ENCODE peak calls at places on chromosomes 11 and 22, in four cellular contexts. B is substantia nigra, T is mesenchymal stem cell, L is glutamatergic neuron. C is an unnamed sample.

GRCh38 chr22:30127749-30128166 is 47.5 kb downstream of the HORMAD2 start:
- DNase-seq in B (no peak), T (no peak), L (no peak), C (no peak)

GRCh38 chr11:110092577-110093406 is at the start of gene ZC3H12C:
- DNase-seq in B (peak), T (peak), L (peak), C (peak)

GRCh38 chr11:76035020-76035419 is 171.3 kb downstream of the WNT11 start:
- DNase-seq in B (no peak), T (no peak), L (no peak), C (no peak)

GRCh38 chr11:131688056-131688693 is 317.8 kb downstream of the NTM start:
- DNase-seq in B (peak), T (peak), L (peak), C (peak)

GRCh38 chr11:27563201-27563600 is 56.6 kb upstream of the LIN7C start:
- DNase-seq in B (no peak), T (peak), L (no peak), C (no peak)

GRCh38 chr11:61904539-61905048 is 12.8 kb downstream of the RAB3IL1 start:
- DNase-seq in B (no peak), T (no peak), L (no peak), C (no peak)

GRCh38 chr11:2515401-2516275 is 70.8 kb downstream of the KCNQ1 start:
- DNase-seq in B (no peak), T (no peak), L (peak), C (no peak)

GRCh38 chr11:119590651-119591308 is 138.2 kb downstream of the NECTIN1 start:
- DNase-seq in B (no peak), T (no peak), L (no peak), C (no peak)

GRCh38 chr22:27405672-27406388 is 395.7 kb downstream of the MN1 start:
- DNase-seq in B (peak), T (peak), L (peak), C (peak)

GRCh38 chr11:65452806-65453490 is 30.4 kb downstream of the NEAT1 start:
- DNase-seq in B (no peak), T (peak), L (no peak), C (no peak)

GRCh38 chr11:115919341-115920086 is 415.3 kb upstream of the CADM1 start:
- DNase-seq in B (no peak), T (peak), L (no peak), C (no peak)

GRCh38 chr11:101929516-101929915 is 13.2 kb upstream of the ANGPTL5 start:
- DNase-seq in B (no peak), T (no peak), L (no peak), C (no peak)

GRCh38 chr11:13054278-13054677 is 45.2 kb downstream of the RASSF10 start:
- DNase-seq in B (no peak), T (no peak), L (no peak), C (no peak)

C was measured in frontal cortex.